ENCODE peak calls at places on chromosomes 16 and 17, in six cellular contexts. G, A, E, N, P and X are unnamed samples.

GRCh38 chr16:46894011-46894672 is 10.0 kb downstream of the GPT2 start:
- DNase-seq in G (no peak), A (peak; percentile 44), E (peak; percentile 79), N (no peak), P (no peak), X (no peak)

GRCh38 chr16:66549284-66550131 is at the start of gene TK2:
- DNase-seq in G (no peak), A (peak; percentile 69), E (peak; percentile 77), N (no peak), P (peak; percentile 49), X (peak; percentile 24)

GRCh38 chr16:55508941-55509920 is at the start of gene LPCAT2:
- DNase-seq in G (no peak), A (peak; percentile 85), E (peak; percentile 90), N (no peak), P (no peak), X (no peak)

GRCh38 chr17:68461122-68461539 is 3.8 kb upstream of the WIPI1 start:
- DNase-seq in G (no peak), A (no peak), E (no peak), N (no peak), P (no peak), X (no peak)

GRCh38 chr16:80570106-80570478 is 29.3 kb downstream of the DYNLRB2 start:
- DNase-seq in G (no peak), A (no peak), E (no peak), N (no peak), P (no peak), X (no peak)

GRCh38 chr17:50272711-50273653 is 1.3 kb upstream of the TMEM92 start:
- DNase-seq in G (peak; percentile 44), A (peak; percentile 68), E (peak; percentile 61), N (no peak), P (peak; percentile 40), X (peak; percentile 59)

GRCh38 chr17:7122386-7122785 is 7.8 kb upstream of the ASGR2 start:
- DNase-seq in G (no peak), A (no peak), E (no peak), N (no peak), P (no peak), X (no peak)

GRCh38 chr17:75124041-75124818 is 7.3 kb downstream of the NT5C start:
- DNase-seq in G (no peak), A (peak; percentile 80), E (peak; percentile 58), N (peak; percentile 27), P (peak; percentile 48), X (peak; percentile 45)

GRCh38 chr16:48537275-48537674 is 72.7 kb downstream of the N4BP1 start:
- DNase-seq in G (no peak), A (no peak), E (no peak), N (no peak), P (no peak), X (no peak)

GRCh38 chr16:31253642-31254045 is 6.1 kb upstream of the ITGAM start:
- DNase-seq in G (no peak), A (peak; percentile 53), E (no peak), N (no peak), P (no peak), X (no peak)

GRCh38 chr16:15961060-15961511 is 11.7 kb downstream of the ABCC1 start:
- DNase-seq in G (no peak), A (no peak), E (no peak), N (no peak), P (peak; percentile 65), X (peak; percentile 29)

GRCh38 chr17:50719924-50720805 is 762 bp downstream of the LUC7L3 start:
- DNase-seq in G (no peak), A (no peak), E (no peak), N (no peak), P (no peak), X (no peak)

GRCh38 chr16:65634291-65634690 is 512.4 kb upstream of the CDH11 start:
- DNase-seq in G (no peak), A (no peak), E (no peak), N (no peak), P (no peak), X (no peak)

GRCh38 chr16:7867831-7868230 is 535.2 kb downstream of the RBFOX1 start:
- DNase-seq in G (no peak), A (no peak), E (no peak), N (no peak), P (no peak), X (no peak)

GRCh38 chr16:86392751-86393150 is 117.6 kb upstream of the FOXF1 start:
- DNase-seq in G (no peak), A (no peak), E (no peak), N (no peak), P (no peak), X (no peak)

GRCh38 chr17:70920416-70920815 is 751.1 kb downstream of the KCNJ2 start:
- DNase-seq in G (no peak), A (no peak), E (no peak), N (no peak), P (no peak), X (no peak)

GRCh38 chr17:76733618-76733957 is 3.5 kb downstream of the SRSF2 start:
- DNase-seq in G (no peak), A (no peak), E (no peak), N (no peak), P (no peak), X (no peak)

GRCh38 chr17:65039349-65039988 is 17.1 kb downstream of the GNA13 start:
- DNase-seq in G (no peak), A (no peak), E (no peak), N (no peak), P (peak; percentile 63), X (peak; percentile 35)

GRCh38 chr17:29091591-29092291 is 48.8 kb downstream of the PIPOX start:
- DNase-seq in G (no peak), A (no peak), E (no peak), N (no peak), P (no peak), X (no peak)

GRCh38 chr17:38350035-38350434 is 1.6 kb upstream of the SOCS7 start:
- DNase-seq in G (no peak), A (no peak), E (no peak), N (no peak), P (no peak), X (no peak)

GRCh38 chr16:71927383-71927782 is 32.1 kb downstream of the IST1 start:
- DNase-seq in G (peak; percentile 70), A (no peak), E (no peak), N (no peak), P (no peak), X (no peak)

GRCh38 chr16:31455601-31456314 is 3.5 kb upstream of the ARMC5 start:
- DNase-seq in G (no peak), A (no peak), E (no peak), N (no peak), P (no peak), X (no peak)

GRCh38 chr17:34236341-34236892 is 18.7 kb upstream of the CCL2 start:
- DNase-seq in G (no peak), A (no peak), E (no peak), N (no peak), P (no peak), X (no peak)

GRCh38 chr16:3388325-3388724 is 12.5 kb downstream of the ZSCAN32 start:
- DNase-seq in G (no peak), A (no peak), E (no peak), N (no peak), P (no peak), X (no peak)

GRCh38 chr16:3377917-3378316 is 22.2 kb downstream of the OR2C1 start:
- DNase-seq in G (no peak), A (no peak), E (no peak), N (no peak), P (no peak), X (no peak)

GRCh38 chr16:3383045-3383448 is 17.8 kb downstream of the ZSCAN32 start:
- DNase-seq in G (no peak), A (no peak), E (no peak), N (no peak), P (no peak), X (no peak)
- H3K9me3 ChIP-seq in G (peaks cover 93% of the 10 kb centered on the region), A (peaks cover 54% of the 10 kb centered on the region), E (peaks cover 17% of the 10 kb centered on the region), N (peaks cover 78% of the 10 kb centered on the region), P (peaks cover 66% of the 10 kb centered on the region), X (peaks cover 52% of the 10 kb centered on the region)

GRCh38 chr16:60905806-60906205 is 1130.4 kb downstream of the CDH8 start:
- DNase-seq in G (no peak), A (no peak), E (no peak), N (no peak), P (no peak), X (no peak)
- H3K9me3 ChIP-seq in G (no peaks in the 10 kb centered on the region), A (no peaks in the 10 kb centered on the region), E (no peaks in the 10 kb centered on the region), N (no peaks in the 10 kb centered on the region), P (peaks cover 4% of the 10 kb centered on the region), X (no peaks in the 10 kb centered on the region)

DNA sequence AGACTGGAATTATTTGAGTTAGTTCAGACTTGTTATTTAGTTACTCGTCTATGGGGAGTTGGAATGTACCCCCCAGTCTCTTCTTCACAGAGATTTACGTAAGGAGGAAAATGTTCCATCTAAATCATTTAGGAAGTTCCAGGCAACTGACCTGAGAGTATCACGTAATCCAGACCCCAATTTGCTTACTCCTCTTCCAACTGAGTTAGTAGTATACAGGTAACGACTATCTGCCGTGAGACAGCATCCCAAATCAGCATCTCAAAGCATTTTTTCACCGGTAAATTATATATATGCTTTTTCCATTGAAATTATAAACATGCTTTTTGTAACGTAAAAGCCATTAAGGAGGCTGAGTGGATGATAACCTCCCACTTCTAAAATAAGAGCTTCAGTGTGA is 214.3 kb upstream of the WSB1 start:
- DNase-seq in G (no peak), A (no peak), E (no peak), N (no peak), P (no peak), X (no peak)
- H3K9me3 ChIP-seq in G (no peaks in the 10 kb centered on the region), A (no peaks in the 10 kb centered on the region), E (no peaks in the 10 kb centered on the region), N (no peaks in the 10 kb centered on the region), P (no peaks in the 10 kb centered on the region), X (no peaks in the 10 kb centered on the region)

GRCh38 chr17:45660474-45660873 is 123.6 kb upstream of the CRHR1 start:
- DNase-seq in G (no peak), A (no peak), E (no peak), N (no peak), P (no peak), X (no peak)
- H3K9me3 ChIP-seq in G (no peaks in the 10 kb centered on the region), A (no peaks in the 10 kb centered on the region), E (no peaks in the 10 kb centered on the region), N (peaks cover 2% of the 10 kb centered on the region), P (no peaks in the 10 kb centered on the region), X (no peaks in the 10 kb centered on the region)

DNA sequence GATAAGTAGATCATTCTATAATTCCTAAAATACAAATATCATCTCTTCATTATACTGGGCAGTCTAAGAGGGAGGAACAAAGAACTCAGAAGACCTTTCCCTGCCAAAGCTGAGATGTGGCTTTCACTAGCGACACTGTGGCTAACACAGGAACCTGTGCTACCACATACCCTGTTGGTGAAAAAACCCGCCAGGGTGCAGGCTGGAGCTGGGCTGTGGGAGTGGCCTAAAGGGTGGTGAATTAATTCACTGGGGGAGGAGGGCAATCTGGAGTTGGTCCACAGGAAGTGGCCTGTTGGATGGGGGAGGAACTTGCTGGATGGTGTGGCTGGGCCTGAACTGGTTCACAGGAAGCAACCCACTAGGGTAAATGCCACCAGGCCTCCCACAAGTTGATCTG is 7.4 kb downstream of the ZNF594 start:
- DNase-seq in G (no peak), A (no peak), E (no peak), N (no peak), P (no peak), X (no peak)
- H3K9me3 ChIP-seq in G (peaks cover 97% of the 10 kb centered on the region), A (peaks cover 76% of the 10 kb centered on the region), E (peaks cover 25% of the 10 kb centered on the region), N (peaks cover 83% of the 10 kb centered on the region), P (peaks cover 56% of the 10 kb centered on the region), X (peaks cover 35% of the 10 kb centered on the region)